ENCODE peak calls at places on chromosomes 12 and 14, in four cellular contexts. U, X, J and B are unnamed samples.

GRCh38 chr14:76138119-76138757 is 13.5 kb upstream of the GPATCH2L start:
- DNase-seq in X (no peak), J (no peak), U (no peak), B (no peak)

GRCh38 chr14:95609398-95609990 is 74.6 kb downstream of the GLRX5 start:
- DNase-seq in U (no peak), X (peak; percentile 42), J (peak; percentile 56), B (no peak)

GRCh38 chr12:131011165-131012079 is 57.7 kb downstream of the ADGRD1 start:
- DNase-seq in J (no peak), U (no peak), X (no peak), B (no peak)

GRCh38 chr14:21307641-21308040 is 27.8 kb downstream of the RPGRIP1 start:
- DNase-seq in X (no peak), J (no peak), U (no peak), B (no peak)

GRCh38 chr14:34262511-34262910 is 199.5 kb downstream of the SPTSSA start:
- DNase-seq in U (no peak), J (no peak), X (no peak), B (no peak)

GRCh38 chr12:124303579-124304313 is 8.9 kb downstream of the RFLNA start:
- DNase-seq in U (no peak), X (no peak), J (no peak), B (no peak)

GRCh38 chr14:100383727-100384158 is 60.6 kb downstream of the SLC25A47 start:
- DNase-seq in X (no peak), J (peak; percentile 76), U (peak; percentile 57), B (peak; percentile 69)

GRCh38 chr12:116143883-116144266 is 133.6 kb downstream of the MED13L start:
- DNase-seq in X (no peak), U (no peak), J (no peak), B (no peak)

GRCh38 chr14:59207506-59207933 is 19.1 kb downstream of the DAAM1 start:
- DNase-seq in U (no peak), X (no peak), J (no peak), B (no peak)

GRCh38 chr12:7060353-7060954 is at the start of gene C1S:
- DNase-seq in X (no peak), U (no peak), J (peak; percentile 44), B (peak; percentile 78)

GRCh38 chr14:101064121-101064661 is 160.7 kb upstream of the RTL1 start:
- DNase-seq in U (no peak), X (no peak), J (no peak), B (no peak)

GRCh38 chr14:95667251-95667693 is 19.0 kb upstream of the TCL1B start:
- DNase-seq in J (no peak), X (no peak), U (no peak), B (no peak)

DNA sequence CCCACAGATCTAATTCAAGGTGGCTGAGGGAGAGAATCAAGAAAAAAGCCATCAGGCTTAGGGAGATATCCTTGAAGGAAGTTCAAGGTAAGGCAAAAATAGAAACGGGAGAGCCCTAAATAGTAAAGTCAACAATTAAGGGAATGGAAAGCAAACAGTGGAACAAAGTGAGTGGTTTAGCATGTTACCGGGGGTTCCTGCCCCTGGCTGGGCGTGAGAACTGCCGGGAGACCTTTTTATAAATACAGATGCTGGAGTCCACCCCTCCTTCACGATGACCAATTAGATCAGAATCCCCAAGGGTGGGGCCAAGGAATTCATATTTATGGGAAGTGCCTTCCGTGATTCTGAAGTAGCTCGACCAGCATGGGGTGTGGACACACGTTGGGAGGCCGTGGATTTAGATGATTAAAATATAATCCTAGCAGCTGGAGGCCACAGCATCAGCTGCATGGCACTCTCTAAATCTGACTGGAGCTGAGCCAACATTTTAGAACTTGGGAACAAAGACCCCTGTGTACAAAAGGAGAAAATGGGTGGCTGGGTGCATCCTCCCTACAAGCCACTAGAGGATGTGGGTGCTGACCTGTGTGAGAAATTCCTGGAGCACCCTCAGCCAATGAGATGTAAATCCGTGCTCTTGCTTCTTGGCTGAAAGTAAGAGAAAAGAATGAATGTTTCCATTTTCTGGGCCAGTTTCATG is 87.8 kb downstream of the SRRM4 start:
- DNase-seq in U (no peak), X (no peak), J (no peak), B (no peak)
- H3K27ac ChIP-seq in U (no peak overlapping the region), X (no peak overlapping the region), J (no peak overlapping the region), B (no peak overlapping the region)

GRCh38 chr12:51183816-51184215 is 10.9 kb upstream of the TFCP2 start:
- DNase-seq in J (peak; percentile 1), X (no peak), U (no peak), B (no peak)
- H3K27ac ChIP-seq in J (no peak overlapping the region), X (no peak overlapping the region), U (no peak overlapping the region), B (no peak overlapping the region)

GRCh38 chr12:49580572-49581535 is 12.9 kb upstream of the MCRS1 start:
- DNase-seq in X (peak; percentile 71), J (peak; percentile 90), U (peak; percentile 32), B (peak; percentile 71)
- H3K27ac ChIP-seq in X (no peak overlapping the region), J (no peak overlapping the region), U (no peak overlapping the region), B (no peak overlapping the region)

DNA sequence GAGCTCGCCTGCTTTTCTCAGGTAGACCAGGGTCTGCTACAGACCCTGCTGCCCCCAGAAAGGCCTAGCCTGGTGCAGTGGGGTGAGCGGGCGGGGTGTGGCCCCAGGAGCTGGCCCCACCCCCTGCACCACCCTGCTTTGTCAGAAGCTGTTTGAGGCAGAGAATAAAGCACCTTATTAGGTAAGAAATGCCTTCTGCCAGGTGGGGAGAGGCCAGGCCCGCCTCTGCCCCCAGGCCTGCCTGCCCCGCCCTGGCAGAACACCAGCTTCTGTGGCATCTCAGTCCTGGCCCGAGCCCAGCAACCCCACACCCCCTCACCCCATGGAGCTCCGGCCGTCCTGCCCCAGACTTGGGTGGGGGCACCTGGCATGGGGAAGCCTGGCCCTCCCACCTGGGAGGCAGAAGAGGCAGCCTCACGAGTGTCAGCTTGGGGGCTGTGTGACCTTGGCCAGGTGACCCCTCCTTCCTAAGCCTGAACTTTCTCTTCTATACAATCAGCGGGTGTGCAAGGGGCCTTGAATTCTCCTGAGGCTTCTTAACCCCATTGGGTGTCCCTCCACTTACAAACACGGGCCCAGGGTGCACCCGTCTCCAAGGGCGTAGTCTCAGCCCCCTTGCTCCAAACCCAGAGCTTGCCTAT is 43.2 kb downstream of the KRT80 start:
- DNase-seq in J (peak; percentile 97), X (peak; percentile 91), U (no peak), B (peak; percentile 86)
- H3K27ac ChIP-seq in J (peak overlapping the region; percentile 100), X (peak overlapping the region; percentile 100), U (no peak overlapping the region), B (no peak overlapping the region)

DNA sequence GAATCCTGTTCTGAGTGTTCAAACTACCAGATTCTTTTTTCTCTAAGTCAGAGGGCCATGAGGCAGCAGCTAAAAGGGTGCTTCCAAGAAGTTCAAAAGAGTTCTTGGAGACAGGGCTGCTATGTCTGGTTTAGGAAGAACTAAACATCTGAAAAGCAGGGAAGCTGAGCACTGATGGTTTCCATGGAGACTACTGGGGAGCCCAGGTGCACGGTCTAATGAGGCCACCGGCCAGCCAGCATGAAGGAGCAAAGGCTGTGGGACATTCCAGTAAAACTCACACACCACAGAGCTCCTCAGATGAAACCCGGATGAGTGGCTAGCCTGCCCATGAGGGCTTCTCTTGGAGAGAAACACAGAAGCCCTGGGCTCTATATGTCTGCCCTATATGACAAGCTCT is 97.3 kb downstream of the KCNK10 start:
- DNase-seq in X (no peak), U (no peak), J (no peak), B (no peak)
- H3K27ac ChIP-seq in X (no peak overlapping the region), U (no peak overlapping the region), J (no peak overlapping the region), B (no peak overlapping the region)

GRCh38 chr14:39102265-39102968 is 618 bp downstream of the SEC23A start:
- DNase-seq in J (peak; percentile 42), X (no peak), U (no peak), B (no peak)

GRCh38 chr14:39099748-39100147 is 3.3 kb downstream of the SEC23A start:
- DNase-seq in X (no peak), U (no peak), J (no peak), B (no peak)

GRCh38 chr14:39091716-39092115 is 11.3 kb downstream of the SEC23A start:
- DNase-seq in J (no peak), U (no peak), X (no peak), B (no peak)

GRCh38 chr14:39094515-39094914 is 8.5 kb downstream of the SEC23A start:
- DNase-seq in X (no peak), J (no peak), U (no peak), B (no peak)

DNA sequence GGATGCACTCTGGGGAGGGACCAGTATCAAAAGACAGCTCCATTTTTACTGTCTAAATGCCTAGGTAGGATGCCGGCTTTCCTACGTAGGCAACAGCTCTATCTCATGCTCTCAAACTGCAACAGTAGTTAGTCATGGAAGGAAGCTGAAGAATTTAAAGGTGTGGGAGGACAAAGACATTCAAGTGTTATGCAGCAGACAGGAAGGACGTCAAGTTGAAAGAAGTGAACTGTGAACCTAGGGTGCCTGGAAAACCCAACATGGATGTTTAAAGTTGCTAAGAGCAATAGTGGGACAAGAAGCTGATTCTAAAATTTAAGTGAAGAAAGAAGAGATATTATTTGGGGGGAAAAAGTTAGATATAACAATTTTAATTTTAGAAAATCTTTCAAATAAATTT is 5.9 kb downstream of the SEC23A start:
- DNase-seq in U (no peak), J (no peak), X (no peak), B (no peak)
- H3K27ac ChIP-seq in U (no peak overlapping the region), J (no peak overlapping the region), X (no peak overlapping the region), B (no peak overlapping the region)

GRCh38 chr12:2844786-2845185 is 10.0 kb upstream of the NRIP2 start:
- DNase-seq in U (no peak), X (no peak), J (no peak), B (no peak)
- H3K27ac ChIP-seq in U (no peak overlapping the region), X (no peak overlapping the region), J (no peak overlapping the region), B (no peak overlapping the region)

GRCh38 chr14:93033039-93033982 is 82.4 kb downstream of the ITPK1 start:
- DNase-seq in J (no peak), X (no peak), U (no peak), B (no peak)
- H3K27ac ChIP-seq in J (peak overlapping the region; percentile 2), X (no peak overlapping the region), U (no peak overlapping the region), B (no peak overlapping the region)

DNA sequence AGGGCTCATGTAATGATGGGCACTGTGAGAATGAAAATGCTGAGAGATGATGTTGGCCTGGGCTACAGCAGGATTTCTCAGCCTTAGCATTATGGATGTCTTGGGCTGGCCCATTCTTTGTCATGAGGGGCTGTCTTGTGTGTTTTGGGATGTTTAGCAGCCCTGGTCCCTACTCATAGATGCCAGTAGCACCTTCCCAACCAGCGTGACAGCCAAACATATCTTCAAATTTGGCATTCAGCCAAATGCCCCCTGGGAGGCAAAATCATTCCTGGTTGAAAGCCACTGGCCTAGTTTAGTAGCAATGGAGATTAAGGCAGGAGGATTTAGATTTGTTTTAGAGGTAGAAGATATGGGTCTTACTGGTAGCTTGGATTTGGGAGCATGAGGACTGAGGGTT is 26.6 kb downstream of the UBE3B start:
- DNase-seq in J (no peak), U (no peak), X (no peak), B (no peak)
- H3K27ac ChIP-seq in J (no peak overlapping the region), U (no peak overlapping the region), X (no peak overlapping the region), B (no peak overlapping the region)